ENCODE peak calls at places on chromosomes 2 and 18, in five cellular contexts. H, P, Q, J and S are unnamed samples.
A peak's percentile ranks its signal among the peaks of the same experiment; 100 is the strongest.

GRCh38 chr2:205040323-205040722 is 495.0 kb downstream of the PARD3B start:
- DNase-seq in H (no peak), P (no peak), Q (no peak), J (no peak), S (no peak)

GRCh38 chr2:234764378-234764777 is 187.4 kb upstream of the SH3BP4 start:
- DNase-seq in H (no peak), P (no peak), Q (no peak), J (no peak), S (no peak)

GRCh38 chr2:224309216-224309615 is 92.7 kb downstream of the FAM124B start:
- DNase-seq in H (peak; percentile 37), P (no peak), Q (no peak), J (no peak), S (no peak)

GRCh38 chr2:190679813-190680591 is 31.1 kb downstream of the NAB1 start:
- DNase-seq in H (peak; percentile 38), P (no peak), Q (peak; percentile 89), J (peak; percentile 73), S (peak; percentile 33)

GRCh38 chr2:72193723-72194122 is 46.1 kb upstream of the CYP26B1 start:
- DNase-seq in H (no peak), P (no peak), Q (no peak), J (no peak), S (no peak)

GRCh38 chr18:61093967-61094366 is 239.3 kb upstream of the CDH20 start:
- DNase-seq in H (no peak), P (no peak), Q (no peak), J (no peak), S (no peak)

GRCh38 chr2:74181739-74182138 is 3.1 kb upstream of the MOB1A start:
- DNase-seq in H (peak; percentile 28), P (peak; percentile 49), Q (no peak), J (no peak), S (no peak)

GRCh38 chr2:236934656-236935055 is 151.0 kb upstream of the COPS8 start:
- DNase-seq in H (no peak), P (no peak), Q (no peak), J (no peak), S (no peak)

GRCh38 chr2:96874099-96874831 is 4.4 kb upstream of the SEMA4C start:
- DNase-seq in H (no peak), P (no peak), Q (no peak), J (no peak), S (no peak)

GRCh38 chr18:50829644-50830043 is 9.8 kb upstream of the MRO start:
- DNase-seq in H (no peak), P (no peak), Q (no peak), J (no peak), S (no peak)

GRCh38 chr2:163644238-163644637 is 91.6 kb downstream of the FIGN start:
- DNase-seq in H (no peak), P (no peak), Q (no peak), J (no peak), S (no peak)

GRCh38 chr2:163637876-163638275 is 97.9 kb downstream of the FIGN start:
- DNase-seq in H (no peak), P (no peak), Q (no peak), J (no peak), S (no peak)

GRCh38 chr2:163646659-163647058 is 89.1 kb downstream of the FIGN start:
- DNase-seq in H (no peak), P (no peak), Q (no peak), J (no peak), S (no peak)

GRCh38 chr2:163641986-163642385 is 93.8 kb downstream of the FIGN start:
- DNase-seq in H (peak; percentile 21), P (no peak), Q (no peak), J (no peak), S (no peak)

GRCh38 chr2:163640542-163641195 is 95.1 kb downstream of the FIGN start:
- DNase-seq in H (no peak), P (no peak), Q (no peak), J (no peak), S (no peak)
- H3K27ac ChIP-seq in H (no peak overlapping the region), P (peak overlapping the region; percentile 10), Q (no peak overlapping the region), J (no peak overlapping the region), S (no peak overlapping the region)

GRCh38 chr2:27893031-27893430 is 2.5 kb downstream of the BABAM2 start:
- DNase-seq in H (no peak), P (no peak), Q (no peak), J (no peak), S (no peak)
- H3K4me1 ChIP-seq in H (peaks cover 26% of the 10 kb centered on the region), P (peaks cover 40% of the 10 kb centered on the region), Q (no peaks in the 10 kb centered on the region), J (peaks cover 28% of the 10 kb centered on the region), S (peaks cover 25% of the 10 kb centered on the region)

GRCh38 chr2:9770308-9771100 is 72.8 kb upstream of the TAF1B start:
- DNase-seq in H (peak; percentile 89), P (peak; percentile 84), Q (peak; percentile 88), J (peak; percentile 77), S (peak; percentile 73)

GRCh38 chr2:9770006-9770307 is 73.3 kb upstream of the TAF1B start:
- DNase-seq in H (no peak), P (no peak), Q (no peak), J (no peak), S (no peak)

GRCh38 chr2:9772035-9772998 is 71.0 kb upstream of the TAF1B start:
- DNase-seq in H (no peak), P (no peak), Q (no peak), J (peak; percentile 60), S (no peak)

GRCh38 chr2:9771101-9771449 is 72.2 kb upstream of the TAF1B start:
- DNase-seq in H (no peak), P (no peak), Q (no peak), J (peak; percentile 58), S (no peak)

GRCh38 chr2:9771481-9772017 is 71.7 kb upstream of the TAF1B start:
- DNase-seq in H (peak; percentile 94), P (peak; percentile 48), Q (no peak), J (peak; percentile 70), S (no peak)
- H3K27ac ChIP-seq in H (peak overlapping the region; percentile 14), P (peak overlapping the region; percentile 74), Q (no peak overlapping the region), J (no peak overlapping the region), S (no peak overlapping the region)

DNA sequence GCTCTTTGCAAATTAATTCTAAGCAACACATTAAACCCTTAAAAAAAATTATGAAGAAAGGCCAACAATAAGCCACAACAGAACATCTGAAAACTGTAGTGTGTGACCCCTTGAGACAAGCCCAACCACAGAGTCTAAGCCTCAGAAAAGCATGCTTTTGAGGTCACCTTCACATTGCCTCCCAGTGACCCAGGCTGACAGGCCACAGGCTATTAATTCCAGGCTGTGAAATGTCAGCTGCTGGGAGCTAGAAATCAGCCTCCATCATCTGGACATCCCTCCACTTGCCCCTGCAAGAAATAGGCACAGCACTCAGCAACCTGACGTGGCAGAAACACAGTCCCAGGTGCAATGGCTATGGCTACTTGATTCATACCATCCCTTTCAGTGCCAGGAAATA is 179.4 kb upstream of the ZFP36L2 start:
- DNase-seq in H (no peak), P (no peak), Q (no peak), J (no peak), S (no peak)
- H3K4me1 ChIP-seq in H (no peaks in the 10 kb centered on the region), P (peaks cover 20% of the 10 kb centered on the region), Q (no peaks in the 10 kb centered on the region), J (peaks cover 33% of the 10 kb centered on the region), S (peaks cover 26% of the 10 kb centered on the region)

DNA sequence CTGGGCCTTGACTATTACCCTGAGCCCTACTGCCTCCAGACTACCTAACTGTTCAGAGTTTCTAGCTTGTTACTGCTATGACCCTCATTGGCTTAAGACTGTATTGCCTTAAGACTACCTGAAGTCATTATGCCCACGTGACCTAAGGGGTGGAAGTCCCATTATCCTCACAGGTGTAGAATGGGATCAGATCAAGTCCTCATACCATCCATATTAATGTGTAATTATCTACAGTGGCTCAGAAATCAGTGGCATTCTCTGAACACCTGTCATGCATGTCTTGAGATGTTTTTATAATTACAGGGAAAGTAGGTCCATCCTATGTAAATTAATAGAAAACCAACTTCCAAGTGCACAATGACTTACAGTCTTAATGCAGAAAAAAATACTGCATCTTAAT is 124.0 kb upstream of the CDC42EP3 start:
- DNase-seq in H (no peak), P (no peak), Q (no peak), J (no peak), S (no peak)
- H3K27ac ChIP-seq in H (peak overlapping the region; percentile 44), P (peak overlapping the region; percentile 80), Q (no peak overlapping the region), J (peak overlapping the region; percentile 56), S (peak overlapping the region; percentile 81)